ENCODE peak calls at places on chromosomes 6 and 20, in eight cellular contexts. C is WERI-Rb-1, D is neuronal stem cell, M is SJSA1, J is uterus, Y is tibial artery, P is iPS DF 6.9, Z is HepG2. G is an unnamed sample.
A peak's percentile ranks its signal among the peaks of the same experiment; 100 is the strongest.

GRCh38 chr20:36461600-36462439 is 79.5 kb upstream of the MYL9 start:
- DNase-seq in P (no peak), Y (peak; percentile 86), M (peak; percentile 38), C (peak; percentile 48), J (peak; percentile 61), Z (no peak), D (peak; percentile 45), G (peak; percentile 86)

GRCh38 chr20:61508301-61508700 is 256.2 kb downstream of the CDH4 start:
- DNase-seq in M (no peak), Z (no peak), D (no peak), C (no peak), Y (no peak), J (no peak), P (no peak), G (peak; percentile 82)

GRCh38 chr6:158817298-158818007 is 1.7 kb downstream of the EZR start:
- DNase-seq in Y (no peak), J (no peak), D (no peak), Z (peak; percentile 49), M (peak; percentile 34), P (no peak), C (no peak), G (no peak)

GRCh38 chr6:14510038-14510437 is 392.5 kb downstream of the CD83 start:
- DNase-seq in Y (no peak), Z (peak; percentile 16), C (no peak), J (no peak), M (no peak), D (no peak), P (no peak), G (no peak)

GRCh38 chr6:19415605-19416326 is 421.4 kb upstream of the ID4 start:
- DNase-seq in M (peak; percentile 28), P (no peak), C (no peak), D (no peak), Y (no peak), Z (no peak), J (no peak), G (peak; percentile 60)

GRCh38 chr6:10355115-10355702 is 59.7 kb downstream of the TFAP2A start:
- DNase-seq in Z (no peak), C (no peak), P (no peak), D (no peak), M (peak; percentile 27), Y (no peak), J (no peak), G (no peak)

GRCh38 chr6:140061422-140062041 is 687.1 kb upstream of the CITED2 start:
- DNase-seq in P (no peak), C (no peak), J (no peak), D (no peak), M (no peak), Z (no peak), Y (no peak), G (no peak)

GRCh38 chr20:62641749-62642665 is at the start of gene SLCO4A1:
- DNase-seq in C (peak; percentile 91), M (peak; percentile 78), Z (peak; percentile 59), P (no peak), J (peak; percentile 63), D (peak; percentile 60), Y (peak; percentile 85), G (no peak)

GRCh38 chr6:17393335-17394191 is at the start of gene CAP2:
- DNase-seq in Z (peak; percentile 65), C (peak; percentile 91), Y (peak; percentile 89), J (peak; percentile 59), M (peak; percentile 62), P (peak; percentile 50), D (peak; percentile 75), G (peak; percentile 62)

GRCh38 chr20:12207875-12208274 is 290.2 kb downstream of the BTBD3 start:
- DNase-seq in Z (peak; percentile 44), M (peak; percentile 5), P (peak; percentile 80), C (peak; percentile 51), Y (no peak), D (peak; percentile 32), J (no peak), G (no peak)

GRCh38 chr6:153957409-153957808 is 81.6 kb upstream of the OPRM1 start:
- DNase-seq in C (no peak), D (no peak), Z (no peak), P (no peak), Y (no peak), M (no peak), J (no peak), G (no peak)

GRCh38 chr6:4401408-4402367 is 266.3 kb upstream of the ECI2 start:
- DNase-seq in P (no peak), D (no peak), C (no peak), Y (no peak), J (peak; percentile 39), M (no peak), Z (no peak), G (no peak)

GRCh38 chr20:31569163-31570020 is 35.7 kb upstream of the ID1 start:
- DNase-seq in J (peak; percentile 62), Y (peak; percentile 83), M (peak; percentile 78), C (peak; percentile 83), P (no peak), Z (peak; percentile 72), D (no peak), G (no peak)

GRCh38 chr20:64095927-64096326 is 11.4 kb downstream of the NPBWR2 start:
- DNase-seq in C (no peak), J (no peak), Z (no peak), P (no peak), Y (no peak), D (no peak), M (no peak), G (no peak)
- H3K27me3 ChIP-seq in C (no peaks in the 10 kb centered on the region), J (no peaks in the 10 kb centered on the region), Z (peaks cover 51% of the 10 kb centered on the region), P (no peaks in the 10 kb centered on the region), Y (no peaks in the 10 kb centered on the region), D (peaks cover 5% of the 10 kb centered on the region), M (peaks cover 10% of the 10 kb centered on the region), G (peaks cover 11% of the 10 kb centered on the region)

GRCh38 chr6:107624050-107624449 is 134.1 kb downstream of the SOBP start:
- DNase-seq in P (no peak), C (no peak), M (no peak), Z (no peak), Y (no peak), D (no peak), J (no peak), G (no peak)

GRCh38 chr6:107624541-107624940 is 134.6 kb downstream of the SOBP start:
- DNase-seq in Z (no peak), C (no peak), D (no peak), M (no peak), P (no peak), Y (no peak), J (no peak), G (no peak)

GRCh38 chr6:107620736-107621135 is 130.8 kb downstream of the SOBP start:
- DNase-seq in P (no peak), Y (no peak), C (no peak), J (no peak), M (no peak), D (no peak), Z (no peak), G (no peak)

GRCh38 chr6:107621216-107621940 is 131.5 kb downstream of the SOBP start:
- DNase-seq in Y (no peak), P (no peak), J (no peak), D (no peak), Z (no peak), C (no peak), M (no peak), G (no peak)

DNA sequence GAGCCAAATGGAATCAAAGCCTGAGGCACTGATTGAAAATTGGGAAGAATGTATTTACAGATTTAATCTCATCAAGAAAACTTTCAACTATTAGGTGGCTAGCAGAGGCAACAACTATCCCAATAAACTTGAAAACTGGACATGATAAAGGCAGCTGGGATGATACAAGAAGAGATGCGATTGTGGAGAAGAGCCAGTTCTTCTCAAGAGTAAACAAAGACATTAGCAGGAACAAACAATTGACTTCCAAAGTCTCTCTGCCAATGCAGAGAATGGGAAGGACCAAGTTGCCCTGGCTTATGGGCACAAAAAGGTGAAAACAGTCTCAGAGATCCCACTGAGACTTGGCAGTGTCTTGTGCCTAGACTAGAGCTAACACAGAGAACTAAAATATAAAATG is 132.4 kb downstream of the SOBP start:
- DNase-seq in C (no peak), Z (no peak), J (no peak), P (no peak), M (no peak), Y (no peak), D (no peak), G (no peak)
- H3K4me3 ChIP-seq in C (no peak overlapping the region), Z (no peak overlapping the region), J (no peak overlapping the region), P (no peak overlapping the region), M (no peak overlapping the region), Y (no peak overlapping the region), D (no peak overlapping the region), G (no peak overlapping the region)

DNA sequence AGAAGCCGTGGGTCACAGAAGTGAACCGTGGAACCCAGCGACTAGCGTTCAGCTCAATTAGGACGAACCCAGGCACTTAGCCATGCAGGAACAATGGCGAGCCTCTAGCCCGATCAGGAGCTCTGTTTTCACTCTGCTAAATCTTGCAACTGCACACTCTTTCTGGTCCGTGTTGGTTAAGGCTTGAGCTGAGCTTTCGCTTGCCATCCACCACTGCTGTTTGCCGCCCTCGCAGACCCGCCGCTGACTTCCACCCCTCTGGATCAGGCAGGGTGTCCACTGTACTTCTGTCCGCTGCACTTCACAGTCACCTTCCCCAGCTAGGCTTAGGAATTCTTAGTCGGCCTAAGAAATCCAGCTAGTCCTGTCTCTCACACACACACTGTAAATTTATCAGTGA is 25.7 kb upstream of the SLC32A1 start:
- DNase-seq in D (no peak), J (no peak), Z (no peak), C (no peak), Y (peak; percentile 17), P (no peak), M (no peak), G (peak; percentile 64)
- H3K27me3 ChIP-seq in D (no peaks in the 10 kb centered on the region), J (no peaks in the 10 kb centered on the region), Z (peaks cover 68% of the 10 kb centered on the region), C (no peaks in the 10 kb centered on the region), Y (no peaks in the 10 kb centered on the region), P (no peaks in the 10 kb centered on the region), M (peaks cover 31% of the 10 kb centered on the region), G (peaks cover 58% of the 10 kb centered on the region)

GRCh38 chr6:148990427-148990826 is 243.6 kb downstream of the UST start:
- DNase-seq in M (no peak), D (no peak), Y (no peak), C (no peak), Z (no peak), J (no peak), P (no peak), G (no peak)
- H3K4me3 ChIP-seq in M (no peak overlapping the region), D (no peak overlapping the region), Y (no peak overlapping the region), C (peak overlapping the region; percentile 5), Z (no peak overlapping the region), J (no peak overlapping the region), P (no peak overlapping the region), G (no peak overlapping the region)

DNA sequence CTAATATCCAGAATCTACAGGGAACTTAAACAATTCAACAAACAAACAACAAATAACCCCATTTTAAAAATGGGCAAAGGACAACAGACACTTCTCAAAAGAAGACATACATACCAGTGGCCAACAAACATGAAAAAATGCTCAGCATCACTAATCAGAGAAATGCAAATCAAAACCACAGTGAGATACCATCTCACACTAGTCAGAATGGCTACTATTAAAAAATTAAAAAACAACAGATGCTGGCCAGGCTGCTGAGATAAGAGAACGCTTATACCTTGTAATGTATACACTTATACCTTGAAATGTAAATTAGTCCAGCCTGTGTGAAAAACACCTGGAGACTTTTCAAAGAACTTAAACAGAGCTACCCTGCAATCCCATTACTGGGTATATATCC is 166.8 kb downstream of the IBTK start:
- DNase-seq in J (no peak), P (no peak), D (no peak), Y (no peak), Z (no peak), C (no peak), M (no peak), G (no peak)
- H3K27me3 ChIP-seq in J (no peaks in the 10 kb centered on the region), P (no peaks in the 10 kb centered on the region), D (no peaks in the 10 kb centered on the region), Y (no peaks in the 10 kb centered on the region), Z (no peaks in the 10 kb centered on the region), C (no peaks in the 10 kb centered on the region), M (no peaks in the 10 kb centered on the region), G (no peaks in the 10 kb centered on the region)

G was measured in RWPE2.